ENCODE peak calls at places on chromosomes 4 and X, in nine cellular contexts. C is sciatic nerve, T is transverse colon, Z is Daoy, L is anterior cingulate cortex, P is hypothalamus, I is gastrocnemius medialis, H is lung, F is right atrium auricular region. U is an unnamed sample.

GRCh38 chrX:54496936-54497335 is 902 bp upstream of the FGD1 start:
- DNase-seq in I (no peak), L (no peak), F (no peak), P (no peak), T (no peak), H (no peak), Z (no peak), C (no peak), U (no peak)

GRCh38 chrX:12949205-12949926 is 25.5 kb upstream of the TMSB4X start:
- DNase-seq in C (no peak), P (no peak), Z (no peak), L (no peak), H (no peak), F (no peak), I (no peak), T (no peak), U (no peak)

GRCh38 chrX:65920620-65921019 is 119.3 kb downstream of the VSIG4 start:
- DNase-seq in Z (no peak), I (no peak), H (no peak), F (no peak), C (no peak), T (no peak), L (no peak), P (no peak), U (no peak)

GRCh38 chr4:24328711-24329110 is 255.6 kb downstream of the DHX15 start:
- DNase-seq in H (no peak), I (no peak), C (no peak), Z (no peak), L (no peak), P (no peak), F (no peak), T (no peak), U (no peak)

GRCh38 chr4:142556613-142557012 is 289.5 kb downstream of the INPP4B start:
- DNase-seq in F (no peak), T (no peak), C (no peak), P (no peak), I (no peak), Z (no peak), L (no peak), H (no peak), U (no peak)

GRCh38 chr4:188960411-188961093 is 821.3 kb downstream of the TRIML1 start:
- DNase-seq in Z (no peak), T (no peak), F (no peak), C (no peak), P (no peak), H (no peak), L (no peak), I (no peak), U (no peak)

GRCh38 chr4:139454111-139454600 is at the start of gene RAB33B:
- DNase-seq in H (no peak), T (no peak), L (no peak), Z (no peak), I (no peak), C (no peak), F (peak; percentile 95), P (no peak), U (no peak)

GRCh38 chr4:24226667-24227066 is 336.8 kb upstream of the PPARGC1A start:
- DNase-seq in C (no peak), F (no peak), T (no peak), Z (no peak), L (no peak), I (no peak), P (no peak), H (no peak), U (no peak)

GRCh38 chr4:67288964-67289363 is 256.3 kb downstream of the CENPC start:
- DNase-seq in H (no peak), P (no peak), I (no peak), L (no peak), Z (peak; percentile 10), C (no peak), T (no peak), F (no peak), U (no peak)

GRCh38 chrX:121103381-121103780 is 56.0 kb downstream of the GLUD2 start:
- DNase-seq in I (no peak), C (no peak), Z (peak; percentile 11), H (no peak), T (no peak), L (no peak), F (no peak), P (no peak), U (no peak)

GRCh38 chr4:80017125-80017854 is 55.7 kb downstream of the ANTXR2 start:
- DNase-seq in Z (peak; percentile 38), T (no peak), F (no peak), C (no peak), L (no peak), I (no peak), P (no peak), H (no peak), U (no peak)

GRCh38 chrX:23890933-23891332 is 16.8 kb downstream of the APOO start:
- DNase-seq in C (no peak), P (no peak), H (no peak), L (no peak), T (no peak), Z (no peak), I (no peak), F (no peak), U (no peak)

GRCh38 chr4:19983072-19983471 is 268.6 kb upstream of the SLIT2 start:
- DNase-seq in F (no peak), P (no peak), L (no peak), I (no peak), Z (peak; percentile 55), T (no peak), C (no peak), H (no peak), U (no peak)

GRCh38 chr4:77745792-77746191 is 73.4 kb downstream of the CNOT6L start:
- DNase-seq in Z (no peak), P (no peak), F (no peak), T (no peak), I (no peak), L (no peak), C (no peak), H (no peak), U (no peak)

GRCh38 chr4:107592518-107592917 is 127.5 kb downstream of the PAPSS1 start:
- DNase-seq in T (no peak), I (no peak), P (no peak), C (no peak), F (no peak), H (no peak), Z (no peak), L (no peak), U (no peak)

GRCh38 chr4:145583656-145584055 is 35.5 kb upstream of the MMAA start:
- DNase-seq in T (no peak), C (no peak), P (no peak), H (no peak), F (no peak), I (no peak), L (no peak), Z (no peak), U (no peak)

GRCh38 chr4:52477191-52477590 is 181.9 kb downstream of the USP46 start:
- DNase-seq in P (no peak), T (no peak), H (no peak), C (no peak), Z (no peak), F (no peak), L (no peak), I (no peak), U (no peak)

GRCh38 chr4:99447079-99447478 is 11.9 kb upstream of the ADH7 start:
- DNase-seq in Z (no peak), P (peak; percentile 0), C (no peak), I (no peak), L (no peak), F (no peak), T (no peak), H (no peak), U (no peak)

GRCh38 chr4:20137176-20137575 is 114.5 kb upstream of the SLIT2 start:
- DNase-seq in T (no peak), I (no peak), H (no peak), P (no peak), F (no peak), C (no peak), L (no peak), Z (peak; percentile 15), U (no peak)

GRCh38 chr4:140308366-140309123 is 64.9 kb upstream of the SCOC start:
- DNase-seq in I (peak; percentile 89), Z (peak; percentile 51), T (peak; percentile 21), H (no peak), F (peak; percentile 65), P (no peak), C (no peak), L (peak; percentile 29), U (peak; percentile 70)

GRCh38 chr4:73021634-73022033 is 47.9 kb downstream of the COX18 start:
- DNase-seq in T (no peak), I (no peak), H (no peak), C (no peak), Z (peak; percentile 6), F (no peak), L (no peak), P (no peak), U (no peak)

GRCh38 chr4:101018836-101019235 is 328.5 kb downstream of the PPP3CA start:
- DNase-seq in C (no peak), I (no peak), H (no peak), L (no peak), T (peak; percentile 30), Z (no peak), F (no peak), P (no peak), U (no peak)

GRCh38 chrX:39642071-39642470 is 455.7 kb downstream of the BCOR start:
- DNase-seq in L (no peak), F (no peak), P (no peak), H (no peak), T (no peak), I (no peak), Z (no peak), C (no peak), U (no peak)

GRCh38 chrX:33970028-33970932 is 161.8 kb downstream of the FAM47A start:
- DNase-seq in H (no peak), L (no peak), I (peak; percentile 51), F (no peak), Z (no peak), P (no peak), T (no peak), C (no peak), U (no peak)

GRCh38 chrX:105703876-105704275 is 118.5 kb upstream of the NRK start:
- DNase-seq in L (no peak), T (no peak), H (no peak), P (no peak), Z (no peak), I (no peak), C (no peak), F (no peak), U (no peak)

GRCh38 chrX:8194216-8194615 is 23.1 kb upstream of the VCX2 start:
- DNase-seq in H (no peak), L (no peak), T (no peak), Z (no peak), F (no peak), I (no peak), C (no peak), P (no peak), U (no peak)

GRCh38 chrX:5726246-5726645 is 502.4 kb downstream of the NLGN4X start:
- DNase-seq in Z (no peak), I (peak; percentile 12), C (no peak), H (no peak), F (no peak), L (no peak), T (no peak), P (peak; percentile 0), U (no peak)

GRCh38 chr4:65046496-65047101 is 623.7 kb downstream of the EPHA5 start:
- DNase-seq in I (no peak), L (no peak), H (no peak), C (no peak), P (no peak), Z (no peak), F (no peak), T (no peak), U (peak; percentile 93)

U was measured in NCI-H446 treated with DMSO at 0.1 percent for 48 hours.